ENCODE peak calls at places on chromosomes 6 and 20, in ten cellular contexts. D is mucosa of gallbladder; F is stimulated activated CD8-positive, alpha-beta memory T cell treated with anti-CD3 and anti-CD28 coated beads, Interleukin-12 subunit alpha, Interleukin-12 subunit beta, amount 100 ng/mL, for 4 hours; X is Calu3; G is RPMI8226; A is left lung; K is dorsolateral prefrontal cortex; B is neural crest cell; W is naive B cell; Y is endothelial cell. Q is an unnamed sample.
A peak's percentile ranks its signal among the peaks of the same experiment; 100 is the strongest.

GRCh38 chr6:114945392-114945791 is 602.6 kb upstream of the HS3ST5 start:
- DNase-seq in F (no peak), D (no peak), W (no peak), A (no peak), X (no peak), Y (no peak), B (no peak), K (no peak), G (no peak), Q (no peak)

GRCh38 chr20:8219403-8219802 is 87.3 kb downstream of the PLCB1 start:
- DNase-seq in G (no peak), X (no peak), Y (no peak), A (no peak), K (no peak), B (no peak), F (no peak), D (no peak), W (no peak), Q (no peak)

GRCh38 chr20:61304750-61305149 is 52.7 kb downstream of the CDH4 start:
- DNase-seq in X (no peak), F (no peak), K (no peak), Y (no peak), D (no peak), G (no peak), B (no peak), W (no peak), A (no peak), Q (no peak)

GRCh38 chr20:4459081-4459480 is 262.6 kb upstream of the PRND start:
- DNase-seq in G (no peak), W (no peak), A (no peak), Y (no peak), X (no peak), D (no peak), K (no peak), B (no peak), F (no peak), Q (no peak)

GRCh38 chr6:163944897-163945296 is 530.4 kb downstream of the QKI start:
- DNase-seq in W (no peak), K (no peak), F (no peak), B (no peak), A (no peak), G (no peak), Y (no peak), D (no peak), X (no peak), Q (no peak)

GRCh38 chr20:51335329-51335841 is 207.1 kb downstream of the NFATC2 start:
- DNase-seq in Y (no peak), D (no peak), A (no peak), B (no peak), F (no peak), X (no peak), G (no peak), W (no peak), K (no peak), Q (peak; percentile 46)

GRCh38 chr6:45473121-45473967 is 95.6 kb upstream of the SUPT3H start:
- DNase-seq in F (no peak), B (no peak), D (peak; percentile 20), G (no peak), Y (no peak), W (no peak), K (no peak), A (no peak), X (no peak), Q (no peak)

GRCh38 chr6:54847799-54848597 is 1.4 kb downstream of the FAM83B start:
- DNase-seq in K (no peak), G (no peak), B (no peak), A (no peak), Y (no peak), F (no peak), W (no peak), D (no peak), X (peak; percentile 31), Q (no peak)

GRCh38 chr6:26268659-26269402 is 96.2 kb upstream of the BTN3A2 start:
- DNase-seq in W (no peak), D (peak; percentile 38), B (no peak), K (no peak), Y (no peak), A (no peak), G (peak; percentile 40), F (no peak), X (peak; percentile 76), Q (no peak)

GRCh38 chr6:31920803-31921202 is 6.7 kb upstream of the C2 start:
- DNase-seq in A (no peak), Y (no peak), F (no peak), W (no peak), X (no peak), G (no peak), D (no peak), B (no peak), K (no peak), Q (peak; percentile 1)

GRCh38 chr20:38604873-38605303 is 3.3 kb downstream of the ARHGAP40 start:
- DNase-seq in A (no peak), W (no peak), K (no peak), Y (no peak), X (peak; percentile 57), B (no peak), D (no peak), F (no peak), G (no peak), Q (no peak)

GRCh38 chr20:18543932-18544331 is 23.3 kb upstream of the SMIM26 start:
- DNase-seq in B (no peak), Y (no peak), X (peak; percentile 1), A (no peak), G (no peak), D (peak; percentile 88), W (no peak), K (no peak), F (no peak), Q (no peak)

GRCh38 chr20:51586005-51586440 is 43.5 kb upstream of the NFATC2 start:
- DNase-seq in F (no peak), W (no peak), Y (no peak), A (no peak), X (no peak), B (no peak), K (no peak), G (no peak), D (no peak), Q (peak; percentile 52)

GRCh38 chr6:12548526-12548925 is 168.0 kb upstream of the PHACTR1 start:
- DNase-seq in K (no peak), F (no peak), D (no peak), G (no peak), X (no peak), A (no peak), B (no peak), Y (no peak), W (no peak), Q (no peak)

GRCh38 chr6:28167068-28167467 is 25.4 kb downstream of the ZKSCAN8 start:
- DNase-seq in A (no peak), X (no peak), Y (no peak), G (no peak), B (no peak), F (no peak), W (no peak), D (no peak), K (no peak), Q (no peak)

GRCh38 chr20:64167676-64168075 is 3.4 kb downstream of the MYT1 start:
- DNase-seq in W (no peak), A (no peak), X (no peak), F (no peak), K (no peak), G (no peak), B (no peak), D (no peak), Y (no peak), Q (no peak)

GRCh38 chr6:10081957-10082356 is 332.9 kb downstream of the TFAP2A start:
- DNase-seq in W (no peak), F (no peak), B (no peak), Y (no peak), D (no peak), A (no peak), K (no peak), G (no peak), X (no peak), Q (no peak)

GRCh38 chr6:143507358-143508145 is 4.0 kb downstream of the FUCA2 start:
- DNase-seq in X (no peak), F (no peak), W (no peak), B (no peak), D (no peak), K (no peak), Y (no peak), A (no peak), G (no peak), Q (no peak)

GRCh38 chr6:108684809-108685329 is 124.2 kb downstream of the FOXO3 start:
- DNase-seq in W (no peak), G (no peak), A (no peak), Y (no peak), D (no peak), B (no peak), F (no peak), X (no peak), K (no peak), Q (no peak)

GRCh38 chr6:29744131-29744530 is 20.9 kb downstream of the HLA-F start:
- DNase-seq in Y (no peak), B (no peak), X (no peak), G (no peak), W (no peak), D (no peak), A (no peak), K (no peak), F (no peak), Q (no peak)

GRCh38 chr6:157492249-157492648 is 111.3 kb downstream of the ZDHHC14 start:
- DNase-seq in G (no peak), D (no peak), Y (no peak), W (no peak), F (no peak), K (no peak), B (no peak), X (no peak), A (no peak), Q (no peak)

GRCh38 chr20:49616154-49617007 is 48.4 kb upstream of the PTGIS start:
- DNase-seq in G (no peak), K (no peak), X (no peak), B (no peak), A (no peak), W (no peak), F (no peak), Y (no peak), D (no peak), Q (no peak)

GRCh38 chr6:77630019-77630418 is 22.8 kb upstream of the MEI4 start:
- DNase-seq in X (no peak), A (no peak), D (no peak), F (no peak), B (no peak), G (no peak), W (no peak), Y (no peak), K (no peak), Q (no peak)

GRCh38 chr6:25435397-25435985 is 156.3 kb downstream of the CARMIL1 start:
- DNase-seq in G (no peak), F (no peak), K (no peak), A (no peak), D (peak; percentile 15), X (peak; percentile 78), W (no peak), Y (no peak), B (no peak), Q (no peak)

GRCh38 chr6:101110814-101111213 is 229.7 kb upstream of the ASCC3 start:
- DNase-seq in W (no peak), Y (no peak), B (no peak), F (no peak), A (no peak), D (no peak), K (no peak), X (no peak), G (no peak), Q (no peak)